ENCODE peak calls at places on chromosomes 4 and X, in ten cellular contexts. Z is cardiac muscle cell; N is sciatic nerve; J is activated CD4-positive, alpha-beta T cell treated with anti-CD3 and anti-CD28 coated beads, Interleukin-2, amount 10 ng/mL, durations not matched to agents 7 days and 5 days; S is LNCaP clone FGC; K is Daoy; E is AG08396; P is NCI-H1417; D is stimulated activated CD4-positive, alpha-beta T cell treated with anti-CD3 and anti-CD28 coated beads, TNF-alpha, amount 100 ng/mL, for 4 hours; X is M059J. H is an unnamed sample.

GRCh38 chr4:48064349-48064748 is 47.8 kb downstream of the NIPAL1 start:
- DNase-seq in Z (no peak), N (no peak), J (no peak), S (no peak), K (no peak), E (no peak), P (no peak), D (no peak), X (no peak), H (no peak)

GRCh38 chr4:33189169-33189568 is 2469.0 kb downstream of the PCDH7 start:
- DNase-seq in Z (no peak), N (no peak), J (no peak), S (no peak), K (no peak), E (no peak), P (no peak), D (no peak), X (no peak), H (no peak)

GRCh38 chr4:153573881-153574807 is 108.0 kb downstream of the TMEM131L start:
- DNase-seq in Z (peak; percentile 54), N (peak; percentile 77), J (peak; percentile 78), S (peak; percentile 62), K (peak; percentile 43), E (peak; percentile 50), P (peak; percentile 69), D (peak; percentile 49), X (peak; percentile 71), H (peak; percentile 60)

GRCh38 chr4:46931981-46932380 is 22.9 kb upstream of the COX7B2 start:
- DNase-seq in Z (peak; percentile 61), N (no peak), J (peak; percentile 8), S (no peak), K (peak; percentile 62), E (peak; percentile 50), P (peak; percentile 32), D (no peak), X (peak; percentile 59), H (peak; percentile 59)

GRCh38 chr4:110041742-110042141 is 129.1 kb downstream of the EGF start:
- DNase-seq in Z (no peak), N (no peak), J (no peak), S (no peak), K (no peak), E (no peak), P (no peak), D (no peak), X (no peak), H (no peak)

GRCh38 chrX:71366674-71367256 is 608 bp downstream of the TAF1 start:
- DNase-seq in Z (peak; percentile 13), N (no peak), J (peak; percentile 21), S (no peak), K (peak; percentile 11), E (peak; percentile 17), P (peak; percentile 53), D (peak; percentile 3), X (peak; percentile 38), H (peak; percentile 9)

GRCh38 chr4:112234952-112235609 is 3.5 kb downstream of the AP1AR start:
- DNase-seq in Z (peak; percentile 68), N (peak; percentile 70), J (peak; percentile 71), S (no peak), K (peak; percentile 58), E (peak; percentile 72), P (peak; percentile 66), D (peak; percentile 29), X (peak; percentile 82), H (peak; percentile 65)

GRCh38 chr4:83831588-83831987 is 295.7 kb downstream of the GPAT3 start:
- DNase-seq in Z (no peak), N (no peak), J (no peak), S (no peak), K (peak; percentile 3), E (no peak), P (no peak), D (no peak), X (no peak), H (no peak)

GRCh38 chr4:107931775-107932321 is 499 bp downstream of the CYP2U1 start:
- DNase-seq in Z (no peak), N (peak; percentile 68), J (peak; percentile 28), S (no peak), K (peak; percentile 1), E (no peak), P (peak; percentile 81), D (peak; percentile 6), X (no peak), H (no peak)

GRCh38 chr4:156362581-156362980 is 408.9 kb upstream of the CTSO start:
- DNase-seq in Z (no peak), N (no peak), J (no peak), S (no peak), K (no peak), E (no peak), P (no peak), D (no peak), X (peak; percentile 75), H (no peak)

GRCh38 chr4:3010998-3011397 is 47.6 kb downstream of the GRK4 start:
- DNase-seq in Z (no peak), N (no peak), J (no peak), S (no peak), K (no peak), E (peak; percentile 62), P (no peak), D (no peak), X (peak; percentile 38), H (no peak)

GRCh38 chr4:36269116-36269515 is 12.3 kb upstream of the DTHD1 start:
- DNase-seq in Z (no peak), N (no peak), J (peak; percentile 27), S (no peak), K (no peak), E (no peak), P (no peak), D (no peak), X (no peak), H (no peak)

GRCh38 chrX:30895331-30895730 is 6.3 kb upstream of the TAB3 start:
- DNase-seq in Z (no peak), N (no peak), J (no peak), S (no peak), K (no peak), E (no peak), P (no peak), D (no peak), X (peak; percentile 71), H (no peak)

GRCh38 chr4:28686618-28687017 is 1826.0 kb downstream of the STIM2 start:
- DNase-seq in Z (peak; percentile 68), N (no peak), J (no peak), S (peak; percentile 34), K (no peak), E (peak; percentile 3), P (peak; percentile 54), D (no peak), X (peak; percentile 25), H (peak; percentile 80)

GRCh38 chr4:83217721-83218522 is 66.7 kb downstream of the COQ2 start:
- DNase-seq in Z (no peak), N (no peak), J (peak; percentile 86), S (no peak), K (peak; percentile 3), E (no peak), P (peak; percentile 4), D (peak; percentile 41), X (no peak), H (no peak)

GRCh38 chr4:1209821-1210220 is 37.4 kb upstream of the SPON2 start:
- DNase-seq in Z (peak; percentile 60), N (peak; percentile 85), J (no peak), S (no peak), K (no peak), E (peak; percentile 94), P (no peak), D (no peak), X (no peak), H (peak; percentile 37)